ENCODE peak calls at places on chromosomes 5 and 9, in four cellular contexts. Q is psoas muscle, H is fibroblast of lung, G is pancreas. W is an unnamed sample.

GRCh38 chr5:89769975-89770374 is 639.6 kb downstream of the CETN3 start:
- DNase-seq in Q (no peak), H (peak; percentile 86), G (no peak), W (no peak)

GRCh38 chr9:113646491-113646890 is 183.0 kb downstream of the RGS3 start:
- DNase-seq in Q (no peak), H (no peak), G (peak; percentile 1), W (no peak)

GRCh38 chr9:83744206-83744605 is 36.4 kb upstream of the UBQLN1 start:
- DNase-seq in Q (no peak), H (no peak), G (no peak), W (no peak)

GRCh38 chr9:71604197-71605063 is 163.9 kb downstream of the CEMIP2 start:
- DNase-seq in Q (peak; percentile 76), H (peak; percentile 57), G (peak; percentile 79), W (peak; percentile 81)

GRCh38 chr5:56543431-56544385 is 271.6 kb upstream of the MAP3K1 start:
- DNase-seq in Q (no peak), H (peak; percentile 71), G (no peak), W (no peak)

GRCh38 chr9:109417054-109417453 is 81.1 kb downstream of the PTPN3 start:
- DNase-seq in Q (no peak), H (peak; percentile 36), G (no peak), W (peak; percentile 31)

GRCh38 chr9:113343732-113344231 is 3.7 kb upstream of the WDR31 start:
- DNase-seq in Q (peak; percentile 73), H (peak; percentile 27), G (peak; percentile 84), W (peak; percentile 86)

GRCh38 chr5:130549884-130550552 is 615.0 kb downstream of the HINT1 start:
- DNase-seq in Q (no peak), H (peak; percentile 90), G (no peak), W (no peak)

GRCh38 chr5:14476791-14477435 is 104.7 kb upstream of the OTULINL start:
- DNase-seq in Q (no peak), H (peak; percentile 75), G (no peak), W (no peak)

DNA sequence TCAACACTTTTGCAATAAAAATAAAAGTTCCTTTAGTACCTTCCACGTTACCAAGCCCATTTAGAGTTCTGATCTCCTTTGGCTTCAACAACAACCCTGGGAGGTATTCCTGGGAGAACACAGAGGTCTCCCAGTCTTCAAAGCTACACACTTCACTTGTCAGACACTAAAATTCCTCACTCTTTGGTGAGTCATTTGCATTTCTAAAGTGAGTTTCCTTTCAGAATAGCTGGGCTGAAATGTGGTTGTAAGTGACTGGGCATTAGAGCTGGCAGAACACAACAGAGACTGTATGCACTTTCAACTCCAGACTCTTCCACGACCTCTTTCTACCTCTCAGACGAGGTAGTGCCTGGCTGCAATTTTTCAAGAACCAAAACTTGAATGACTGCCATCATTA is 11.5 kb upstream of the F2RL1 start:
- DNase-seq in Q (no peak), H (peak; percentile 94), G (no peak), W (no peak)
- H3K4me1 ChIP-seq in Q (no peaks in the 10 kb centered on the region), H (peaks cover 8% of the 10 kb centered on the region), G (no peaks in the 10 kb centered on the region), W (no peaks in the 10 kb centered on the region)

GRCh38 chr5:142874537-142874936 is 104.4 kb downstream of the ARHGAP26 start:
- DNase-seq in Q (peak; percentile 78), H (peak; percentile 42), G (peak; percentile 90), W (peak; percentile 95)

GRCh38 chr5:142871880-142872200 is 101.7 kb downstream of the ARHGAP26 start:
- DNase-seq in Q (no peak), H (no peak), G (no peak), W (no peak)

GRCh38 chr5:142872795-142873194 is 102.6 kb downstream of the ARHGAP26 start:
- DNase-seq in Q (no peak), H (peak; percentile 65), G (peak; percentile 75), W (peak; percentile 73)

GRCh38 chr5:142872217-142872616 is 102.0 kb downstream of the ARHGAP26 start:
- DNase-seq in Q (no peak), H (no peak), G (no peak), W (no peak)

DNA sequence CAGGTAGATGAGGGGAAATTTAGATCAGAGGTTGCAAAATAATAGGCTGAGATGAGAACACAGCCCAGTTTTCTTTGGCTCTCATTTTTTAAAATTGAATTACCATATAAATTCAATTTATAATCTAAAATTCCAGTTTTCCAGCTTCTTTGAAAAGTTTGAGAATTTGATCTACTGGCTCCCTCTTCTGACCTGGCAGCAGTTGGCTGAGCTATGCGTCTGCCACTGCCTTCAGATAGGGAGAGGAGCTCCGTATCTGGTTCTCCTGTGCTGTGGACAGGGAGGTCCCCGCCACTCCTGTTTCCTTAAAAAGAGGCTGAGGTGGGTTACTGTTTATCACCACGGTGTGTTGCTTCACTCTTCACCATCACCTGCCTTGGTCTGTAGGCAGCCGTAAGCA is 103.7 kb downstream of the ARHGAP26 start:
- DNase-seq in Q (no peak), H (no peak), G (no peak), W (no peak)
- H3K4me1 ChIP-seq in Q (peaks cover 12% of the 10 kb centered on the region), H (no peaks in the 10 kb centered on the region), G (peaks cover 62% of the 10 kb centered on the region), W (peaks cover 64% of the 10 kb centered on the region)

DNA sequence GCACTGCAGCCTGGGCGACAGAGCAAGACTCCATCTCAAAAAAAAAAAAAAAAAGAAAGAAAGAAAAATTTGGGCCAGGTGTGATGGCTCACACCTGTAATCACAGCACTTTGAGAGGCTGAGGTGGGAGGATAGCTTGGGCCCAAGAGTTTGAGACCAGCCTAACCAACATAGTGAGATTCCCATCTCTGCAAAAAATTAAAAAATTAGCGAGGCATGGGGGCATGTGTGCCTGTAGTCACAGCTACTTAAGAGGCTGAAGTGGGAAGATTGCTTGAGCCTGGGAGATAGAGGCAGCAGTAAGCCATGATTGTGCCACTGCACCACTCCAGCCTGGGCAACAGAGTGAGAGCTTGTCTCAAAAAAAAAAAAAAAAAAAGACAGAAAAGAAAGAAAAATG is 2.9 kb upstream of the SIT1 start:
- DNase-seq in Q (no peak), H (no peak), G (no peak), W (no peak)
- H3K4me1 ChIP-seq in Q (no peaks in the 10 kb centered on the region), H (peaks cover 4% of the 10 kb centered on the region), G (peaks cover 5% of the 10 kb centered on the region), W (peaks cover 34% of the 10 kb centered on the region)

GRCh38 chr5:76545184-76545583 is 78.0 kb downstream of the F2RL2 start:
- DNase-seq in Q (no peak), H (no peak), G (no peak), W (no peak)
- H3K4me1 ChIP-seq in Q (no peaks in the 10 kb centered on the region), H (no peaks in the 10 kb centered on the region), G (peaks cover 39% of the 10 kb centered on the region), W (peaks cover 21% of the 10 kb centered on the region)

GRCh38 chr5:157217289-157218024 is 36.8 kb downstream of the ITK start:
- DNase-seq in Q (no peak), H (no peak), G (no peak), W (no peak)
- H3K4me1 ChIP-seq in Q (no peaks in the 10 kb centered on the region), H (no peaks in the 10 kb centered on the region), G (no peaks in the 10 kb centered on the region), W (no peaks in the 10 kb centered on the region)

GRCh38 chr9:28927711-28928110 is 1354.4 kb upstream of the C9orf72 start:
- DNase-seq in Q (no peak), H (no peak), G (no peak), W (no peak)
- H3K4me1 ChIP-seq in Q (no peaks in the 10 kb centered on the region), H (no peaks in the 10 kb centered on the region), G (no peaks in the 10 kb centered on the region), W (no peaks in the 10 kb centered on the region)